ENCODE peak calls at places on chromosomes 1 and 21, in six cellular contexts. One of them, this sample, is unnamed.

GRCh38 chr1:119372493-119373086 is 4.0 kb downstream of the HAO2 start:
- DNase-seq in SJSA1: peak
- DNase-seq in IMR-90: no peak
- DNase-seq in Daoy: peak
- DNase-seq in NCI-H1417 treated with DMSO at 0.1 percent for 48 hours: no peak
- DNase-seq in H9: peak
- DNase-seq in this sample: peak

GRCh38 chr1:22709891-22710687 is 550 bp upstream of the EPHB2 start:
- DNase-seq in SJSA1: no peak
- DNase-seq in Daoy: peak
- DNase-seq in NCI-H1417 treated with DMSO at 0.1 percent for 48 hours: no peak
- DNase-seq in IMR-90: peak
- DNase-seq in H9: peak
- DNase-seq in this sample: no peak

GRCh38 chr1:41806472-41807155 is 112.1 kb downstream of the HIVEP3 start:
- DNase-seq in Daoy: peak
- DNase-seq in NCI-H1417 treated with DMSO at 0.1 percent for 48 hours: no peak
- DNase-seq in H9: no peak
- DNase-seq in IMR-90: no peak
- DNase-seq in SJSA1: no peak
- DNase-seq in this sample: no peak

GRCh38 chr1:18109756-18110597 is 2.4 kb downstream of the IGSF21 start:
- DNase-seq in H9: peak
- DNase-seq in SJSA1: no peak
- DNase-seq in IMR-90: no peak
- DNase-seq in Daoy: peak
- DNase-seq in NCI-H1417 treated with DMSO at 0.1 percent for 48 hours: no peak
- DNase-seq in this sample: no peak

GRCh38 chr1:187985145-187985896 is 1156.6 kb downstream of the PLA2G4A start:
- DNase-seq in NCI-H1417 treated with DMSO at 0.1 percent for 48 hours: no peak
- DNase-seq in H9: no peak
- DNase-seq in Daoy: no peak
- DNase-seq in IMR-90: no peak
- DNase-seq in SJSA1: no peak
- DNase-seq in this sample: no peak

GRCh38 chr21:25764065-25764464 is 29.3 kb downstream of the GABPA start:
- DNase-seq in NCI-H1417 treated with DMSO at 0.1 percent for 48 hours: no peak
- DNase-seq in H9: no peak
- DNase-seq in SJSA1: no peak
- DNase-seq in Daoy: no peak
- DNase-seq in IMR-90: no peak
- DNase-seq in this sample: no peak

GRCh38 chr1:153384996-153385580 is 5.8 kb downstream of the S100A8 start:
- DNase-seq in H9: peak
- DNase-seq in NCI-H1417 treated with DMSO at 0.1 percent for 48 hours: no peak
- DNase-seq in SJSA1: no peak
- DNase-seq in Daoy: no peak
- DNase-seq in IMR-90: no peak
- DNase-seq in this sample: no peak

GRCh38 chr1:15123298-15123697 is 30.2 kb upstream of the TMEM51 start:
- DNase-seq in Daoy: no peak
- DNase-seq in H9: no peak
- DNase-seq in IMR-90: no peak
- DNase-seq in NCI-H1417 treated with DMSO at 0.1 percent for 48 hours: peak
- DNase-seq in SJSA1: no peak
- DNase-seq in this sample: no peak

GRCh38 chr1:247164694-247165093 is 7.1 kb downstream of the ZNF124 start:
- DNase-seq in Daoy: no peak
- DNase-seq in NCI-H1417 treated with DMSO at 0.1 percent for 48 hours: no peak
- DNase-seq in IMR-90: no peak
- DNase-seq in H9: no peak
- DNase-seq in SJSA1: no peak
- DNase-seq in this sample: no peak

GRCh38 chr1:8866173-8866791 is 12.2 kb downstream of the ENO1 start:
- DNase-seq in Daoy: no peak
- DNase-seq in NCI-H1417 treated with DMSO at 0.1 percent for 48 hours: no peak
- DNase-seq in SJSA1: no peak
- DNase-seq in H9: no peak
- DNase-seq in IMR-90: no peak
- DNase-seq in this sample: no peak

GRCh38 chr1:155207578-155208405 is at the start of gene THBS3:
- DNase-seq in SJSA1: no peak
- DNase-seq in IMR-90: peak
- DNase-seq in Daoy: peak
- DNase-seq in H9: peak
- DNase-seq in NCI-H1417 treated with DMSO at 0.1 percent for 48 hours: peak
- DNase-seq in this sample: no peak

GRCh38 chr1:182340233-182341058 is 51.1 kb downstream of the GLUL start:
- DNase-seq in IMR-90: no peak
- DNase-seq in H9: no peak
- DNase-seq in SJSA1: no peak
- DNase-seq in NCI-H1417 treated with DMSO at 0.1 percent for 48 hours: no peak
- DNase-seq in Daoy: peak
- DNase-seq in this sample: peak

GRCh38 chr1:153728305-153729066 is 636 bp downstream of the INTS3 start:
- DNase-seq in Daoy: peak
- DNase-seq in SJSA1: peak
- DNase-seq in H9: peak
- DNase-seq in NCI-H1417 treated with DMSO at 0.1 percent for 48 hours: no peak
- DNase-seq in IMR-90: peak
- DNase-seq in this sample: peak

GRCh38 chr1:76075877-76076276 is 1.3 kb downstream of the ST6GALNAC3 start:
- DNase-seq in NCI-H1417 treated with DMSO at 0.1 percent for 48 hours: no peak
- DNase-seq in Daoy: no peak
- DNase-seq in H9: no peak
- DNase-seq in IMR-90: peak
- DNase-seq in SJSA1: no peak
- DNase-seq in this sample: no peak

This sample was measured in PC-9.